ENCODE peak calls at places on chromosomes 16 and 17, in five cellular contexts. Z, F, H, R and T are unnamed samples.

GRCh38 chr17:64077409-64077808 is 52.5 kb downstream of the ERN1 start:
- DNase-seq in H (no peak), R (no peak), F (no peak), Z (no peak), T (no peak)

GRCh38 chr17:31695456-31696090 is 163.5 kb downstream of the COPRS start:
- DNase-seq in Z (no peak), H (no peak), R (no peak), F (no peak), T (no peak)

GRCh38 chr16:2473425-2473926 is 1.5 kb upstream of the TBC1D24 start:
- DNase-seq in F (no peak), Z (no peak), H (no peak), R (no peak), T (no peak)

GRCh38 chr17:40437095-40437732 is 6.0 kb upstream of the IGFBP4 start:
- DNase-seq in H (no peak), F (peak; percentile 63), R (no peak), Z (peak; percentile 44), T (no peak)

GRCh38 chr17:55420067-55420775 is 1.4 kb downstream of the MMD start:
- DNase-seq in R (no peak), Z (no peak), F (no peak), H (peak; percentile 8), T (no peak)

GRCh38 chr17:1434150-1434549 is 21.9 kb downstream of the CRK start:
- DNase-seq in H (no peak), Z (no peak), R (no peak), F (no peak), T (no peak)

GRCh38 chr17:14361470-14361869 is 60.6 kb downstream of the HS3ST3B1 start:
- DNase-seq in Z (no peak), H (no peak), R (no peak), F (no peak), T (no peak)

GRCh38 chr16:50627419-50627818 is 53.7 kb downstream of the SNX20 start:
- DNase-seq in R (no peak), Z (no peak), H (peak; percentile 26), F (peak; percentile 91), T (no peak)

GRCh38 chr16:87789437-87790277 is 23.9 kb upstream of the KLHDC4 start:
- DNase-seq in F (peak; percentile 84), R (no peak), Z (no peak), H (no peak), T (no peak)

GRCh38 chr17:81455387-81455786 is 57.2 kb downstream of the ACTG1 start:
- DNase-seq in H (no peak), R (no peak), F (no peak), Z (no peak), T (no peak)

GRCh38 chr17:40726919-40727318 is 23.4 kb upstream of the KRT24 start:
- DNase-seq in H (no peak), F (no peak), Z (no peak), R (peak; percentile 16), T (no peak)

GRCh38 chr16:66408181-66409048 is 18.7 kb upstream of the BEAN1 start:
- DNase-seq in H (no peak), F (no peak), Z (no peak), R (peak; percentile 60), T (no peak)

GRCh38 chr17:41404024-41404651 is 6.7 kb upstream of the KRT31 start:
- DNase-seq in Z (no peak), R (peak; percentile 99), H (peak; percentile 3), F (no peak), T (no peak)

GRCh38 chr17:30332057-30332542 is 1.8 kb downstream of the TMIGD1 start:
- DNase-seq in R (no peak), Z (no peak), F (no peak), H (peak; percentile 33), T (no peak)

GRCh38 chr17:21005803-21006202 is 37.0 kb downstream of the USP22 start:
- DNase-seq in F (no peak), R (no peak), Z (no peak), H (no peak), T (no peak)

GRCh38 chr16:27779719-27780161 is 229.8 kb downstream of the KATNIP start:
- DNase-seq in Z (no peak), R (no peak), F (no peak), H (no peak), T (no peak)

GRCh38 chr16:35745821-35746248 is 2286.4 kb downstream of the TP53TG3F start:
- DNase-seq in R (no peak), F (no peak), H (no peak), Z (no peak), T (no peak)

GRCh38 chr16:35745191-35745590 is 2285.8 kb downstream of the TP53TG3F start:
- DNase-seq in R (no peak), H (no peak), Z (no peak), F (no peak), T (no peak)

GRCh38 chr16:35746963-35747657 is 2287.7 kb downstream of the TP53TG3F start:
- DNase-seq in Z (no peak), F (no peak), H (no peak), R (no peak), T (no peak)

GRCh38 chr16:35747658-35748455 is 2288.4 kb downstream of the TP53TG3F start:
- DNase-seq in R (no peak), H (no peak), F (no peak), Z (no peak), T (no peak)

DNA sequence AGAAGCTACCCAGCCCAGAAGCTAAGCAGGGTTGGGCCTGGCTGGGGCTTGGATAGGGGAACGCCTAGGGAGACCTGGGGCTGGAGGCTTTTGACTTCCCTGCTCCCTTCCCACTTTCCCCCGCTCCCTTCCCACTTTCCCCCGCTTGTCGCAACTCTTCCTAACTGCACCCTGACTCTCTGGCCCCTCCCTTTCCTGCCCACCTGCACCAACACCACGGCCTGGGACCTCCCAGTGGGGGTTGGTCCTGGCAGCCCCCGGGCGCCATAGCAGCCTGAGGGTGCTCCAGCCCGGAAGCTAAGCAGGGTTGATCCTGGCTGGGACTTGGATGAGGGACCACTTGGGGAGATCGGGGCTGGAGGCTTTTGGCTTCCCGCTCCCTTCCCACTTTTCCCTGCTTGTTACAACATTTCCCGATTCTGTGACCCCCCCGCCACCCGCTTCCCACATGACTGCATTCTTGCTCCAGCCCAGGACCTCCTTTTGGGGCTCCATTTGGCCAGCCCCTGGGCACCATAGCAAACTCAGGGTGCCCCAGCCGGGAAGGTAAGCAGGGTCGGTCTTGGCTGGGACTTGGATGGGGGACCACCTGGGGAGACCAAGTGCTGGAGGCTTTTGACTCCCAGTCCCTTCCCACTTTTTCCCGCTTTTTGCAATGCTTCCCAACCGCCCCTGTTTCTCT is 2287.0 kb downstream of the TP53TG3F start:
- DNase-seq in Z (no peak), H (no peak), F (no peak), R (no peak), T (no peak)
- H3K9me3 ChIP-seq in Z (peaks cover 12% of the 10 kb centered on the region), H (no peaks in the 10 kb centered on the region), F (no peaks in the 10 kb centered on the region), R (no peaks in the 10 kb centered on the region), T (peaks cover under 1% of the 10 kb centered on the region)

GRCh38 chr16:79430129-79430789 is 170.3 kb downstream of the MAF start:
- DNase-seq in Z (no peak), H (no peak), R (no peak), F (no peak), T (no peak)
- H3K9me3 ChIP-seq in Z (no peaks in the 10 kb centered on the region), H (no peaks in the 10 kb centered on the region), R (peaks cover 42% of the 10 kb centered on the region), F (no peaks in the 10 kb centered on the region), T (no peaks in the 10 kb centered on the region)

DNA sequence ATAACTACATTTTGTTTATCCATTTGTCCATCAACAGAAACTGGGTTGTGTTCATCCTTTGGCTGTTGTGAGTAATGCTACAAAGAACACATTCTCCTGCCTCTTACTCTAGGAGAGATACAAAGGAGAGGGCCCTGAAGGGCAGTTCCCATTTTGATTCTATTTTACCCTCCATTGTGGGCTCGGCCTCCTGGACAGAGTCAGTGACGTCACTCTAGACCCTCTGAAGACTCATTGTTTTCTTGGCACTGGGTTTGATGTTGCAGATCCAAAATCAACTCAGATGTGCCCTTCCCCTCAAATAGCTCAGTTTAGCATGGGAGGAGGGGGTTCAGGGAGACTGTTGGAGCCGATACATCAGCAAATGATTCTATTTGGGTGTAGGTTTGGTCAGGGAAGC is 280.9 kb downstream of the UTP18 start:
- DNase-seq in R (no peak), F (no peak), Z (no peak), H (no peak), T (no peak)
- H3K9me3 ChIP-seq in R (no peaks in the 10 kb centered on the region), F (no peaks in the 10 kb centered on the region), Z (no peaks in the 10 kb centered on the region), H (no peaks in the 10 kb centered on the region), T (no peaks in the 10 kb centered on the region)

GRCh38 chr16:35559911-35560636 is 2100.7 kb downstream of the TP53TG3F start:
- DNase-seq in Z (no peak), R (no peak), F (no peak), H (no peak), T (no peak)
- H3K9me3 ChIP-seq in Z (peaks cover 4% of the 10 kb centered on the region), R (no peaks in the 10 kb centered on the region), F (no peaks in the 10 kb centered on the region), H (peaks cover 3% of the 10 kb centered on the region), T (no peaks in the 10 kb centered on the region)